ENCODE peak calls at places on chromosomes 13 and 19, in four cellular contexts. S, Q, T and W are unnamed samples.

GRCh38 chr13:56015919-56016318 is 1124.8 kb upstream of the PRR20A start:
- DNase-seq in T (no peak), S (no peak), Q (no peak), W (no peak)

GRCh38 chr13:53783466-53783865 is 754.9 kb downstream of the OLFM4 start:
- DNase-seq in S (no peak), Q (no peak), T (no peak), W (no peak)

GRCh38 chr19:918481-919156 is 1.5 kb downstream of the KISS1R start:
- DNase-seq in S (no peak), Q (no peak), T (no peak), W (no peak)

GRCh38 chr13:59633290-59633689 is 530.4 kb downstream of the DIAPH3 start:
- DNase-seq in S (no peak), Q (no peak), T (no peak), W (no peak)

GRCh38 chr19:7673995-7674667 is 2.8 kb upstream of the MCEMP1 start:
- DNase-seq in Q (peak), S (peak), T (peak), W (peak)

GRCh38 chr13:53121131-53121773 is 92.6 kb downstream of the OLFM4 start:
- DNase-seq in T (no peak), S (no peak), Q (no peak), W (no peak)

GRCh38 chr19:33535176-33535575 is 13.6 kb upstream of the PEPD start:
- DNase-seq in S (no peak), Q (peak), T (no peak), W (peak)

GRCh38 chr19:18843960-18844359 is 12.2 kb downstream of the UPF1 start:
- DNase-seq in Q (peak), T (no peak), S (no peak), W (no peak)

GRCh38 chr19:33868076-33868735 is 71.5 kb downstream of the KCTD15 start:
- DNase-seq in Q (no peak), T (no peak), S (no peak), W (peak)

DNA sequence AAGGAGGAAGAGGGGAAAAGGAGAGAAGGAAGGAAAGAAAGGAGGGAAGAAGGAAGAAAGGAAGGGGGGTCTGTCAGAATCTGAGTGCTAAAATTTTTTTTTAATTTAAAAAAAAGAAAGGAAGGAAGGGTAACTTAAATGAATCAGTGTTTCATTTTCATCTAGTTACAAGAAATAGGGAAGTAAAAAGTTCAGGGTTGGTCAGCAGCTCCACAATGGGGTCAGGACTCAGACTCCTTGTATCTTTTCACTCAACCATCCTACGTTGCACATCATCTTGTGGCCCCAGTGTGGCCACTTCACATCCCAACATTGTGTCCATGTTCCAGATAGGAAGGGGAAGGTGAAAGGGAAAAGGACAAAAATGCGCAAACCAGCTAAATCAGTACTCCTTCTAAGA is 14.3 kb upstream of the FNDC3A start:
- DNase-seq in S (no peak), Q (no peak), T (no peak), W (no peak)
- TF ChIP-seq CTCF in S (no peak), Q (no peak), T (no peak), W (no peak)

DNA sequence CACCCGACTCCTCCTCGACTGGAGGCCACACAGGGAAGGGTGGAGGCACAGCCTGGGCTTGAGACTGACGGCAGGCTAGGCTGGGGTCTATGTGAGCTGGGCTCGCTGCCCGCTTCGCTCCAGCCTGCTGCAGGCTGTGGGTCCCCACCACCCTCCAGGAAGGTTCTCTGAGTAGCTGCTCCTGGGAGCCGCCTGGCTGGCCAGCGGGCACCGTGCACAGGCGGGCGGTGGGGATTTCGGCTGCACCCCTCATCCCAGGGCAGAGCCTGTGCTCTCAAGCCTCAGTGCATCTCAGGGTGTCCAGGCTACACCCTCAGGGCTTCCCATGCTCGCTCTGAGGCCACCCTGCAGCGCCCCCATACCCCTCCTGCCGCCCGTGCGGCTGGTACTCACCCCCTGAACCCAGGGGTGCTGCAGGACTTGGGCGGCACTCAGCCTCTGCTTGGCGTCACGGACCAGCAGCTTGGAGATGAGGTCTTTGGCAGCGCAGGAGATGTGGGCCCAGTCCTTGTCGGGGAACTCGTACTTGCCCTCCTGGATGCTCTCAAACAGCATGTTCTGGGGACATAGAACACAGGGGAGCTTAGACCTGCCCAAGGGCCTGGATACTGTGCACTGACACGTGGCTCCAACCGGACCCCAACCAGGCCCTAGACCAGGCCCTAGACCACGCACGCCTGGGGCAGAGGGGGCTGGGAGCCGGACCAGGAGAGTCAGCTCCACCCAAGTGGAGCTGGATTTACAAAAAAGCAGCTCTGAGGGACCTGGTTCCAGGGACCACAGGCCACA is 10.2 kb downstream of the MKNK2 start:
- DNase-seq in S (no peak), T (peak), Q (no peak), W (no peak)
- H3K4me3 ChIP-seq in S (peak), T (peak), Q (no peak), W (no peak)

DNA sequence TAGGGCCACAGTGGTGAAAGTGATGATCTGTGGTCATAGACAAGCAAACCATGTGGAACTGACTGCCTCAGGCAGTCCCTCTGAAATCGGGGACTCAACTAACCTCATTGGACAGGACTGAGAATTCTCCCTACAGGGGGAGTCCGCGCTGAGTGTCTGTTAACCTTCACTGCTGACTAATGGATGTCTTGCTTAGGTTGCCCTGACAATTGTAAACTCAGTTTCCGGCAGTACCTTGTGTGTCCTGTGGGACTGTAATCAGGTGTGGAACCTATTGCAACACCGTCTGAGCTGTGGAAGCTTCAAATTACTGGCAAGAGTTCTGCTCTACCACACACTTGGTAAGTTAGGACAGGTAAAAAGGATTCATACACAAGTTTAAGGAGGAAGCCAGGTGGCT is 21.8 kb downstream of the ZNF77 start:
- DNase-seq in S (no peak), T (no peak), Q (no peak), W (no peak)
- TF ChIP-seq CTCF in S (no peak), T (no peak), Q (no peak), W (no peak)

GRCh38 chr19:17688853-17689595 is 870 bp upstream of the UNC13A start:
- DNase-seq in Q (no peak), S (no peak), T (no peak), W (no peak)
- H3K4me3 ChIP-seq in Q (no peak), S (no peak), T (no peak), W (no peak)

GRCh38 chr19:23287620-23288019 is 37.4 kb upstream of the ZNF724 start:
- DNase-seq in S (no peak), T (no peak), Q (no peak), W (no peak)

GRCh38 chr19:23285948-23286347 is 35.8 kb upstream of the ZNF724 start:
- DNase-seq in S (no peak), T (no peak), Q (no peak), W (no peak)

GRCh38 chr19:23283925-23284324 is 33.7 kb upstream of the ZNF724 start:
- DNase-seq in S (peak), T (peak), Q (peak), W (peak)

GRCh38 chr19:23281663-23282276 is 31.6 kb upstream of the ZNF724 start:
- DNase-seq in Q (no peak), T (no peak), S (no peak), W (no peak)

DNA sequence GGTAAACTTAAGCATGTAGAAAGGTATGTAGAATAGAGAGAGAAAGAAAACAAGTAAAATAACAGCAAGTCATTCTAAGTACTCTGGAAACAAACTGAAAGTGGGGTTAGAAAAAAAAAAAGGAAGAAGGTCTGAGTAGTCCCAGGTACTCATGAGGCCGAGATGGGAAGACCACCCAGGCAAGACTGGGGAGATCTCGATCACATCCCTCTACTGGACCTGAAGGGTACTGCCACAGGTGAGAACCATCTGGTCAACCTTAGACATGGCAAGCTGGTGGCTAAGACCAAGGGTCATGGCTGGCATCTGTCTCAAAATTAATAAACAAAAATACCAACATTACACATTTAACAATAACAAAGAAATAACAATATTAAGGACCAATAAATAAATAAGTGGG is 36.3 kb upstream of the ZNF724 start:
- DNase-seq in S (no peak), Q (no peak), T (no peak), W (no peak)
- TF ChIP-seq CTCF in S (peak), Q (peak), T (no peak), W (peak)

DNA sequence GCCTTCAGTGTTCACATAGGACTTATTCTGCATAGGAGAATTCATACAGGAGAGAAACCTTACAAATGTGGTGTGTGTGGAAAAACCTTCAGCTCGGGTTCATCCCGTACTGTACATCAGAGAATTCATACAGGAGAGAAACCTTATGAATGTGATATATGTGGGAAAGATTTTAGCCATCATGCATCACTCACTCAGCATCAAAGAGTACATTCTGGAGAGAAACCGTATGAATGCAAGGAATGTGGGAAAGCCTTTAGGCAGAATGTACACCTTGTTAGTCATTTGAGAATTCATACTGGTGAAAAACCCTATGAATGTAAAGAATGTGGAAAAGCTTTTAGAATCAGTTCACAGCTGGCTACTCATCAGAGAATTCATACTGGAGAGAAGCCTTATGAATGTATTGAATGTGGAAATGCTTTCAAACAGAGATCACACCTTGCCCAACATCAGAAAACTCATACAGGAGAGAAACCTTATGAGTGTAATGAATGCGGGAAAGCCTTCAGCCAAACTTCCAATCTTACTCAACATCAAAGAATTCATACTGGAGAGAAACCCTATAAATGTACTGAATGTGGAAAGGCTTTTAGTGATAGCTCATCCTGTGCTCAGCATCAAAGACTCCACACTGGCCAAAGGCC is 13.4 kb upstream of the ZFP28 start:
- DNase-seq in T (no peak), Q (no peak), S (no peak), W (no peak)
- H3K4me3 ChIP-seq in T (no peak), Q (no peak), S (no peak), W (no peak)

DNA sequence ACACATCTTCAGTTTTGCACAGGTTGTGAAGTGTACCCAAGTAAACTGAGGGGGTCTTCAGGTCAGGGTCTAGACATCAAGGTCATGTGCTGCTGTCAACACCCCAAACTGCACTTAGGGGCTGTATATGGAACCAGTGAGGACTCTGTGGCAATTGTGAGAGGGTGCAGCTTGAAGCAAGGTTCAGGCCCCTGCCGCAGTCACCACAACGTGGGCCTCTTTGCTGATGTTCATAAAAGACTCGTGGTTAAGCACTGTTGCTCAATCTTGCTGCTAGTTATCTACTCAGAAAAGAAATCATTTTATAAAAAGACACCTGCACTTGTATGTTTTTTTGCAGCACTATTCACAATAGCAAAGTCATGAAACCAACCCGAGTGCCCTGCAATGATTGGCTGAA is 907.4 kb downstream of the UQCRFS1 start:
- DNase-seq in T (no peak), Q (no peak), S (no peak), W (no peak)
- TF ChIP-seq CTCF in T (no peak), Q (no peak), S (no peak), W (no peak)